ENCODE peak calls at places on chromosomes 5 and 9, in nine cellular contexts. X, U, V, F, H, T, K, A and M are unnamed samples.
A peak's percentile ranks its signal among the peaks of the same experiment; 100 is the strongest.

GRCh38 chr9:75885652-75886051 is 4.8 kb upstream of the PCSK5 start:
- DNase-seq in T (no peak), U (no peak), H (no peak), F (peak; percentile 57), X (no peak), K (no peak), A (no peak), V (no peak), M (no peak)

GRCh38 chr5:179345429-179346321 is at the start of gene ADAMTS2:
- DNase-seq in A (peak; percentile 75), H (no peak), X (no peak), T (peak; percentile 37), U (no peak), V (peak; percentile 40), F (peak; percentile 14), K (no peak), M (peak; percentile 10)

GRCh38 chr5:172591636-172592035 is 49.4 kb upstream of the NEURL1B start:
- DNase-seq in K (no peak), V (no peak), F (no peak), A (no peak), U (no peak), T (no peak), H (no peak), X (no peak), M (no peak)

GRCh38 chr5:16773990-16774389 is 157.2 kb upstream of the RETREG1 start:
- DNase-seq in A (no peak), T (peak; percentile 81), V (no peak), K (no peak), F (no peak), H (no peak), X (no peak), U (no peak), M (no peak)

GRCh38 chr9:22043928-22044327 is 34.8 kb upstream of the CDKN2B start:
- DNase-seq in H (no peak), V (no peak), X (no peak), F (no peak), U (no peak), K (no peak), T (no peak), A (no peak), M (no peak)

GRCh38 chr5:77129386-77129785 is 42.3 kb upstream of the ZBED3 start:
- DNase-seq in F (peak; percentile 34), H (no peak), K (no peak), V (peak; percentile 39), X (peak; percentile 12), U (no peak), A (peak; percentile 29), T (peak; percentile 32), M (peak; percentile 46)

GRCh38 chr9:34522091-34522887 is 501 bp downstream of the ENHO start:
- DNase-seq in H (no peak), U (no peak), X (no peak), A (no peak), V (no peak), K (no peak), F (no peak), T (no peak), M (no peak)

GRCh38 chr9:129604766-129605163 is 16.1 kb downstream of the C9orf50 start:
- DNase-seq in F (no peak), H (no peak), A (no peak), U (no peak), V (no peak), T (no peak), K (no peak), X (peak; percentile 10), M (no peak)

GRCh38 chr5:178246736-178247135 is 14.1 kb upstream of the PHYKPL start:
- DNase-seq in H (no peak), K (no peak), T (no peak), U (no peak), A (no peak), V (no peak), F (no peak), X (no peak), M (no peak)

GRCh38 chr5:178245389-178245788 is 12.8 kb upstream of the PHYKPL start:
- DNase-seq in K (no peak), T (no peak), F (no peak), X (no peak), U (no peak), A (no peak), H (no peak), V (no peak), M (no peak)

GRCh38 chr5:178249191-178249989 is 16.8 kb upstream of the PHYKPL start:
- DNase-seq in T (no peak), U (no peak), K (no peak), F (peak; percentile 47), V (no peak), X (peak; percentile 74), A (peak; percentile 70), H (no peak), M (peak; percentile 79)

GRCh38 chr5:178248750-178249149 is 16.1 kb upstream of the PHYKPL start:
- DNase-seq in F (no peak), T (no peak), K (no peak), A (no peak), V (no peak), H (no peak), U (no peak), X (no peak), M (no peak)

DNA sequence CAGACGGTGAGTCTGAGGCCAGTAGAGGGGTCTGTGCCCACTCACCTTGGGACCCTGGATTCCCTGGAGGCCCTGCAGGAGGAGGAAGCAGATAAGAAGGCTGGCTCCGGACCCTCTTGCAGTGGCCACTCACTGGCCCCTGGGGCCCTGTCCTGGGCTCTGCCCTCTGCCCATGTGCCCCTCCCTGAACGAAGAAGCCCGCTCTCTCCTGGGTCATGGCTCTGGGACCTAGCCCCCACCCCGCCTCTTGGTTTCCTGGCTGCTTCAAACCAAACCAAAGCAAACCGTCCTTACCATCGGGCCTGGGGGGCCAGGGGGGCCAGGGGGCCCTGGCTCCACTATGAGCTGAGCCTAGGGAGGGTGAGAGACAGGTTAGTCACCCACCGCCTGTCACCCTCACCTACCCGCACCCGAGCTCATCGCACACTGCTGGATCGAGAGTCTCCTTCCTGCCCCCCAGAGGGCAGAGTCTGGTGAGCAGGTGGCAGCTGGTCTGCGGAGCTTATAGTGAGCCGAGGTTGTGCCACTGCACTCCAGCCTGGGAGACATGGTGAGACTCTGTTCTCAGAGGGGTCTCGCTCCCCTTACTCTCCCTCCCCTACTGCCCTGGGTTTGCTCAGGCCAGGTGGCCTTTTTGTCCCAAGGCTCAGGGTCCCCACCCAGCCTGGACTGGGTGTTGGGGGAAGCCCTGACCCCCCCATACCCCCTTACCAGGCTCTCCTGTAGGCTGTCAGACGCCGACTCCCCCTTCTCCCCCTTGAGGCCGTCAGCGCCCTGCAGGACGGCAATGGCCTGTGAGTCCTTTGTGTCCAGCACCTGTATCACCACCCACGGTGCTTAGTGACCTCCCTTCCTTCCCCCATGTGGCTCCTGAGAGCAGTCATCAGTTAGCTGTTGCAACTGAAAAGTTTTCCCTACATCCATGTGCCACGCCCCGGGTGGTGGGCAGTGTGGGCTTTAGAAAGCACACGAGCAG is 15.2 kb upstream of the PHYKPL start:
- DNase-seq in F (no peak), K (no peak), A (no peak), X (no peak), T (no peak), H (no peak), U (no peak), V (no peak), M (peak; percentile 78)
- TF ChIP-seq CTCF in F (no peak), K (no peak), A (no peak), X (no peak), T (no peak), H (peak; percentile 7), U (no peak), V (no peak), M (peak; percentile 15)

GRCh38 chr9:117704024-117704575 is at the start of gene TLR4:
- DNase-seq in X (peak; percentile 56), F (peak; percentile 94), U (peak; percentile 35), K (no peak), H (peak; percentile 21), A (peak; percentile 88), T (peak; percentile 34), V (peak; percentile 84), M (no peak)
- TF ChIP-seq CTCF in X (no peak), F (no peak), U (no peak), K (no peak), H (no peak), A (no peak), T (no peak), V (no peak), M (no peak)

GRCh38 chr5:149002761-149003689 is 59.8 kb downstream of the SH3TC2 start:
- DNase-seq in T (no peak), A (peak; percentile 33), F (peak; percentile 57), X (peak; percentile 83), K (no peak), U (no peak), H (no peak), V (peak; percentile 25), M (no peak)
- TF ChIP-seq CTCF in T (no peak), A (peak; percentile 10), F (peak; percentile 8), X (peak; percentile 12), K (no peak), U (no peak), H (no peak), V (peak; percentile 9), M (no peak)

GRCh38 chr5:149441194-149441753 is 62.2 kb upstream of the IL17B start:
- DNase-seq in T (no peak), X (no peak), U (no peak), H (no peak), A (no peak), F (no peak), V (no peak), K (no peak), M (no peak)

GRCh38 chr5:149441986-149442385 is 62.9 kb upstream of the IL17B start:
- DNase-seq in T (no peak), A (no peak), F (no peak), V (no peak), K (no peak), H (no peak), U (no peak), X (peak; percentile 84), M (no peak)

GRCh38 chr5:149438711-149439132 is 59.6 kb upstream of the IL17B start:
- DNase-seq in U (no peak), K (no peak), T (no peak), V (no peak), A (no peak), F (no peak), X (peak; percentile 94), H (no peak), M (no peak)

GRCh38 chr5:149438281-149438680 is 59.2 kb upstream of the IL17B start:
- DNase-seq in X (no peak), A (no peak), K (no peak), V (no peak), F (no peak), T (no peak), U (no peak), H (no peak), M (no peak)

DNA sequence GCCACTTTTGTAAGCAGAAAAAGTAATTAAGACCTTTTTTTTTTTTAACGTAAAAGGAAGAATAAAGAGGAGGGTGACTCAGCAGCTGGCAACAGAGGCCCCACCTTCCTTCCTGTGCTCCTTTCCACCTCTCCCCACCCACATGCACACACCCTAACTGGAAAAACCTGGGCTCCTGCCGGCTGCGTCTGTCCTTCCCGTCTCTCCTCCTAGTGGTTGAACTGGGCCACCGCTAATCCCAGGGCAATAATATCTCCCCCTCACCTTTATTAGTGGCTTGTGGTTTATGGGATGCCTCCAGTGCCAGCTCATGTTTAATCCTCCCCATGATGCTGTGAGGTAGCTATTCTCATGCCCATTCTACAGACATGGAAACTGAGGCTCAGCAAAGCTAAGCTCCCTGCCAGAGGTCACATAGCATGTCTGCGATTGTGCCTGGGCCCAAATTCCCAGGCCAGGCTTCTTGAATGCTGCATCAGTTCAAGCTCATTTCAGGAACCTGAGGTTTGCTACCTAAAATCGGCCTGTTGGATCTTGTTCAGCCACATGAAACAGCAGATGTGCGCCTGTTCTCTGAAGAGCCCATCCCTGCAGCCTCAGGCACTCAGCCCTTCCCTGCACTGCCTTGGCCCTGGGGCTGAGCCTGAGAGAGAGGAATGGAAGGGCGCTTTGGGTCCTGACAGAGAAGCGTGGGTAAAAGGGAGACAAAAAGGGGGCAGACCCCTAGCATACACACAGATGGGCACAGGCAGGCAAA is 61.0 kb upstream of the IL17B start:
- DNase-seq in F (peak; percentile 55), V (no peak), K (no peak), A (peak; percentile 54), H (no peak), X (peak; percentile 98), T (peak; percentile 34), U (peak; percentile 83), M (peak; percentile 22)
- TF ChIP-seq CTCF in F (peak; percentile 61), V (peak; percentile 70), K (peak; percentile 41), A (peak; percentile 56), H (no peak), X (peak; percentile 77), T (no peak), U (peak; percentile 62), M (no peak)